ENCODE peak calls at places on chromosomes 2 and 18, in six cellular contexts. A is choroid plexus epithelial cell; W is heart left ventricle; O is colonic mucosa; X is esophagus squamous epithelium; C is stimulated activated naive CD8-positive, alpha-beta T cell treated with anti-CD3 and anti-CD28 coated beads, Interleukin-15, amount 100 ng/mL, for 72 hours. U is an unnamed sample.

GRCh38 chr18:75364512-75364911 is 63.0 kb downstream of the SMIM21 start:
- DNase-seq in A (peak), W (no peak), O (no peak), X (no peak), C (no peak), U (peak)

GRCh38 chr2:15736396-15737180 is 144.9 kb downstream of the DDX1 start:
- DNase-seq in A (no peak), W (no peak), O (no peak), X (no peak), C (no peak), U (no peak)

GRCh38 chr18:48454146-48454796 is 45.1 kb upstream of the ZBTB7C start:
- DNase-seq in A (peak), W (no peak), O (no peak), X (no peak), C (no peak), U (no peak)

GRCh38 chr2:233354971-233355574 is 779 bp downstream of the DGKD start:
- DNase-seq in A (peak), W (peak), O (peak), X (no peak), C (no peak), U (peak)

GRCh38 chr2:173851256-173851655 is 113.9 kb downstream of the SP3 start:
- DNase-seq in A (no peak), W (no peak), O (no peak), X (no peak), C (no peak), U (no peak)

GRCh38 chr2:7089898-7090510 is 172.8 kb downstream of the RNF144A start:
- DNase-seq in A (no peak), W (no peak), O (no peak), X (no peak), C (no peak), U (no peak)

GRCh38 chr2:22377251-22377650 is 1007.7 kb upstream of the KLHL29 start:
- DNase-seq in A (no peak), W (no peak), O (no peak), X (no peak), C (no peak), U (no peak)

GRCh38 chr2:105238664-105239240 is 2.8 kb upstream of the GPR45 start:
- DNase-seq in A (no peak), W (no peak), O (no peak), X (no peak), C (no peak), U (no peak)

GRCh38 chr2:223537669-223538601 is 64.2 kb downstream of the SCG2 start:
- DNase-seq in A (peak), W (no peak), O (no peak), X (no peak), C (no peak), U (peak)

GRCh38 chr2:2779727-2780126 is 448.7 kb upstream of the MYT1L start:
- DNase-seq in A (no peak), W (no peak), O (no peak), X (no peak), C (no peak), U (no peak)

GRCh38 chr18:22290004-22290403 is 120.6 kb downstream of the GATA6 start:
- DNase-seq in A (no peak), W (no peak), O (no peak), X (no peak), C (no peak), U (no peak)

GRCh38 chr2:176449852-176450251 is 180.6 kb downstream of the MTX2 start:
- DNase-seq in A (no peak), W (no peak), O (no peak), X (no peak), C (no peak), U (no peak)

GRCh38 chr2:235511187-235511661 is 17.4 kb downstream of the AGAP1 start:
- DNase-seq in A (peak), W (no peak), O (peak), X (no peak), C (no peak), U (peak)

GRCh38 chr2:29532451-29532850 is 388.9 kb downstream of the ALK start:
- DNase-seq in A (peak), W (no peak), O (no peak), X (no peak), C (no peak), U (no peak)

GRCh38 chr18:48715651-48716354 is 177.0 kb downstream of the CTIF start:
- DNase-seq in A (peak), W (no peak), O (peak), X (no peak), C (no peak), U (no peak)

GRCh38 chr2:120385355-120386127 is 39.6 kb downstream of the INHBB start:
- DNase-seq in A (no peak), W (no peak), O (no peak), X (no peak), C (no peak), U (no peak)

GRCh38 chr2:43519711-43520221 is 76.1 kb downstream of the THADA start:
- DNase-seq in A (peak), W (no peak), O (no peak), X (no peak), C (no peak), U (peak)

GRCh38 chr2:214158851-214159250 is 252.0 kb upstream of the VWC2L start:
- DNase-seq in A (no peak), W (no peak), O (no peak), X (no peak), C (no peak), U (no peak)

GRCh38 chr18:48997985-48998831 is 47.4 kb upstream of the SMAD7 start:
- DNase-seq in A (peak), W (peak), O (no peak), X (no peak), C (no peak), U (peak)

GRCh38 chr18:8754995-8755955 is 49.9 kb downstream of the MTCL1 start:
- DNase-seq in A (peak), W (no peak), O (no peak), X (no peak), C (peak), U (peak)

U was measured in fibroblast of pulmonary artery.